ENCODE peak calls at places on chromosomes 4 and X, in ten cellular contexts. L, B, O, X, D, E, V, R, W and H are unnamed samples.

GRCh38 chr4:8848507-8849265 is 23.0 kb downstream of the HMX1 start:
- DNase-seq in L (no peak), B (no peak), O (peak), X (no peak), D (no peak), E (no peak), V (no peak), R (no peak), W (peak), H (peak)

GRCh38 chr4:176569301-176569700 is 223.4 kb downstream of the VEGFC start:
- DNase-seq in L (no peak), B (no peak), O (no peak), X (peak), D (no peak), E (no peak), V (no peak), R (no peak), W (no peak), H (no peak)

GRCh38 chr4:52873861-52874343 is 11.8 kb downstream of the RASL11B start:
- DNase-seq in L (no peak), B (peak), O (no peak), X (peak), D (no peak), E (no peak), V (no peak), R (no peak), W (peak), H (no peak)

GRCh38 chr4:61521451-61521850 is 321.3 kb downstream of the ADGRL3 start:
- DNase-seq in L (no peak), B (no peak), O (no peak), X (no peak), D (no peak), E (no peak), V (peak), R (no peak), W (no peak), H (no peak)

GRCh38 chr4:92359481-92359880 is 55.7 kb downstream of the GRID2 start:
- DNase-seq in L (no peak), B (no peak), O (no peak), X (no peak), D (no peak), E (no peak), V (no peak), R (no peak), W (no peak), H (no peak)

GRCh38 chr4:169810325-169811323 is 52.9 kb upstream of the HPF1 start:
- DNase-seq in L (peak), B (peak), O (no peak), X (peak), D (peak), E (no peak), V (peak), R (no peak), W (peak), H (no peak)

GRCh38 chr4:20847124-20847747 is 147.0 kb downstream of the PACRGL start:
- DNase-seq in L (no peak), B (no peak), O (no peak), X (peak), D (no peak), E (no peak), V (peak), R (no peak), W (no peak), H (no peak)

GRCh38 chr4:143185253-143186107 is 763 bp downstream of the USP38 start:
- DNase-seq in L (no peak), B (no peak), O (peak), X (peak), D (no peak), E (peak), V (peak), R (no peak), W (peak), H (peak)

GRCh38 chr4:108702960-108703359 is 52.6 kb downstream of the OSTC start:
- DNase-seq in L (no peak), B (no peak), O (no peak), X (peak), D (no peak), E (no peak), V (no peak), R (no peak), W (no peak), H (no peak)

GRCh38 chrX:96889726-96890125 is 6.0 kb downstream of the RPA4 start:
- DNase-seq in L (no peak), B (no peak), O (no peak), X (peak), D (no peak), E (no peak), V (no peak), R (no peak), W (no peak), H (no peak)

GRCh38 chr4:180909279-180909678 is 1333.9 kb upstream of the TENM3 start:
- DNase-seq in L (peak), B (peak), O (no peak), X (no peak), D (no peak), E (no peak), V (peak), R (no peak), W (peak), H (no peak)

GRCh38 chrX:132004728-132005127 is 18.4 kb upstream of the STK26 start:
- DNase-seq in L (no peak), B (no peak), O (no peak), X (no peak), D (no peak), E (no peak), V (peak), R (no peak), W (no peak), H (no peak)

GRCh38 chrX:34656842-34657780 is at the start of gene TMEM47:
- DNase-seq in L (peak), B (peak), O (peak), X (peak), D (peak), E (peak), V (peak), R (no peak), W (peak), H (peak)

GRCh38 chrX:83469551-83469950 is 38.5 kb upstream of the POU3F4 start:
- DNase-seq in L (peak), B (peak), O (no peak), X (peak), D (no peak), E (no peak), V (peak), R (no peak), W (peak), H (no peak)

GRCh38 chrX:150574824-150575409 is 6.5 kb downstream of the MTM1 start:
- DNase-seq in L (no peak), B (no peak), O (no peak), X (no peak), D (no peak), E (no peak), V (no peak), R (no peak), W (no peak), H (no peak)

GRCh38 chr4:83022724-83023427 is 12.1 kb upstream of the COPS4 start:
- DNase-seq in L (no peak), B (no peak), O (no peak), X (peak), D (no peak), E (no peak), V (peak), R (no peak), W (no peak), H (no peak)

GRCh38 chrX:47814853-47815252 is 21.8 kb upstream of the ZNF81 start:
- DNase-seq in L (no peak), B (peak), O (no peak), X (no peak), D (no peak), E (no peak), V (no peak), R (no peak), W (peak), H (no peak)

GRCh38 chrX:12981880-12982279 is 7.0 kb downstream of the TMSB4X start:
- DNase-seq in L (no peak), B (no peak), O (no peak), X (no peak), D (no peak), E (no peak), V (no peak), R (no peak), W (no peak), H (no peak)

GRCh38 chrX:78619829-78620228 is 39.3 kb downstream of the RTL3 start:
- DNase-seq in L (no peak), B (no peak), O (no peak), X (peak), D (no peak), E (no peak), V (no peak), R (no peak), W (no peak), H (no peak)

GRCh38 chr4:134695433-134695832 is 493.8 kb upstream of the PABPC4L start:
- DNase-seq in L (no peak), B (no peak), O (no peak), X (no peak), D (no peak), E (no peak), V (no peak), R (no peak), W (no peak), H (no peak)
- TF ChIP-seq CTCF in L (no peak), B (no peak), O (no peak), X (no peak), D (no peak), E (no peak), V (no peak), R (no peak), W (peak), H (no peak)

DNA sequence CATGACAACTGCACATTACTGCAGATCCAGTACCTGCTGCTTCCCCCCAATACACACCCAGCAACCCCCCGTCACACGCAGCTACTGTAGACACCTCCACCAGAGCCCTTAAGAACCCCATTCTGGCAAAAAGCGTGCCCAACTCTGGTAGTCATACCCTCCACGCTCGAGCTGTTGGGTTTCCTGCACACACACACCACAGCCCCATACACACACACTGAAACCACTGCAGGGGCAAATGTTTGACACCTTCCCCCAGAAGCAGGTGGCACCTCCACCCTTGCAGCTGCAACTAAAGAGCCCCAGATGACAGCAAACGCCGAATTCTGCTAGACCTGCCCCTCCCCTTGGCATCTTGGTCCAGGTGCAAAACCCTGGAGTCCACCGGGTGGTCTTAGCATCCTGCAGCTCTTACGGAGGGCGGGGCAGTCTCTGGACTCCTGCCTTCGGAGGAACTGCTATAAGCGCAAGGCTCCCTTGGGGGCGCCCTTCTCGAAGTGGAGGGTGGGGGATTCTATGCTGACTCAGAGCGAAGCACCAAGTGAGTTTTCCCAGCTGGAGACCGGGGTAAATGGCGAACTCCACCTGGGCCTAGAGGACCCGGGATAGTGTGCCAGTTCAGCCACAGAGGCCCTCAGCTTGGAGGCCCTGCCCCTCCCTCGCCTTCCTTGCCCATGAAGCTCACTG is 1.5 kb downstream of the FRMPD3 start:
- DNase-seq in L (peak), B (peak), O (no peak), X (no peak), D (no peak), E (no peak), V (no peak), R (no peak), W (peak), H (no peak)
- TF ChIP-seq CTCF in L (peak), B (peak), O (no peak), X (no peak), D (no peak), E (no peak), V (no peak), R (no peak), W (peak), H (peak)

DNA sequence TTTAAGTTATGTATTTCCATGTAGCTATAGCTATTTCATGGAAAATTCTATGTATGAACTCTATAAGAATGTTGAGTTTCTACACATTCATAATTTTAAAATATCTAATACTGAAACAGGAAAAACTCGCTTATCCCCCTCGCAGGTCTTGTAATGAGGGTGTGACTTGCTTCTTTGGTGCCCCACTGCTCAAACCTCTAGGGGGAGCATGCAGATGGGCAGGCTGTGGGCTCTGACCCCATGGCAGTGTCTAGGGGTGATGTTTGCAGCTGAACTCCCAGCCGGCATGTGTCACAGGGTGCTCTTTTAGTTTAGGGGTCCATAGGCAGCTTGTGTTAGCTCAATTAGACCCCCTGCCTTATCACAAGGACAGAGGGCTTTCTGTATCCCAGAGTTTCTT is 1825.7 kb upstream of the ADGRL3 start:
- DNase-seq in L (no peak), B (no peak), O (peak), X (no peak), D (no peak), E (no peak), V (no peak), R (no peak), W (no peak), H (no peak)
- TF ChIP-seq CTCF in L (no peak), B (no peak), O (no peak), X (no peak), D (no peak), E (no peak), V (no peak), R (no peak), W (peak), H (no peak)

GRCh38 chrX:39442332-39442731 is 641.1 kb downstream of the MID1IP1 start:
- DNase-seq in L (no peak), B (no peak), O (no peak), X (no peak), D (no peak), E (no peak), V (no peak), R (no peak), W (no peak), H (no peak)

GRCh38 chrX:39449352-39449751 is 648.1 kb downstream of the MID1IP1 start:
- DNase-seq in L (no peak), B (no peak), O (no peak), X (no peak), D (no peak), E (no peak), V (no peak), R (no peak), W (no peak), H (no peak)

GRCh38 chrX:39443240-39443639 is 642.0 kb downstream of the MID1IP1 start:
- DNase-seq in L (no peak), B (no peak), O (no peak), X (no peak), D (no peak), E (no peak), V (no peak), R (no peak), W (no peak), H (no peak)

GRCh38 chrX:39440734-39441305 is 639.6 kb downstream of the MID1IP1 start:
- DNase-seq in L (no peak), B (no peak), O (no peak), X (no peak), D (no peak), E (no peak), V (no peak), R (no peak), W (no peak), H (no peak)

GRCh38 chrX:39445336-39445735 is 644.1 kb downstream of the MID1IP1 start:
- DNase-seq in L (peak), B (peak), O (no peak), X (peak), D (no peak), E (no peak), V (no peak), R (no peak), W (peak), H (no peak)
- TF ChIP-seq CTCF in L (peak), B (peak), O (peak), X (peak), D (peak), E (peak), V (peak), R (no peak), W (peak), H (peak)

GRCh38 chr4:124097447-124097846 is 615.1 kb downstream of the ANKRD50 start:
- DNase-seq in L (no peak), B (no peak), O (no peak), X (peak), D (no peak), E (no peak), V (no peak), R (no peak), W (no peak), H (no peak)

GRCh38 chr4:124096290-124096689 is 616.2 kb downstream of the ANKRD50 start:
- DNase-seq in L (no peak), B (no peak), O (no peak), X (no peak), D (no peak), E (no peak), V (no peak), R (no peak), W (no peak), H (no peak)

GRCh38 chr4:124095596-124095995 is 616.9 kb downstream of the ANKRD50 start:
- DNase-seq in L (no peak), B (no peak), O (no peak), X (peak), D (no peak), E (no peak), V (no peak), R (no peak), W (no peak), H (no peak)

GRCh38 chr4:124090007-124090406 is 622.5 kb downstream of the ANKRD50 start:
- DNase-seq in L (no peak), B (no peak), O (no peak), X (no peak), D (no peak), E (no peak), V (no peak), R (no peak), W (no peak), H (no peak)

GRCh38 chr4:124092101-124093057 is 620.2 kb downstream of the ANKRD50 start:
- DNase-seq in L (no peak), B (no peak), O (no peak), X (peak), D (no peak), E (no peak), V (no peak), R (no peak), W (no peak), H (no peak)
- TF ChIP-seq CTCF in L (no peak), B (no peak), O (no peak), X (no peak), D (no peak), E (no peak), V (no peak), R (no peak), W (no peak), H (no peak)

GRCh38 chrX:108558217-108558616 is 118.6 kb downstream of the COL4A5 start:
- DNase-seq in L (no peak), B (no peak), O (no peak), X (no peak), D (no peak), E (no peak), V (peak), R (no peak), W (no peak), H (no peak)
- TF ChIP-seq CTCF in L (no peak), B (no peak), O (no peak), X (no peak), D (no peak), E (no peak), V (no peak), R (no peak), W (no peak), H (no peak)

GRCh38 chrX:94576367-94577004 is 902.5 kb downstream of the FAM133A start:
- DNase-seq in L (no peak), B (no peak), O (no peak), X (no peak), D (no peak), E (no peak), V (no peak), R (no peak), W (no peak), H (no peak)
- TF ChIP-seq CTCF in L (peak), B (no peak), O (no peak), X (no peak), D (peak), E (no peak), V (peak), R (no peak), W (peak), H (peak)

DNA sequence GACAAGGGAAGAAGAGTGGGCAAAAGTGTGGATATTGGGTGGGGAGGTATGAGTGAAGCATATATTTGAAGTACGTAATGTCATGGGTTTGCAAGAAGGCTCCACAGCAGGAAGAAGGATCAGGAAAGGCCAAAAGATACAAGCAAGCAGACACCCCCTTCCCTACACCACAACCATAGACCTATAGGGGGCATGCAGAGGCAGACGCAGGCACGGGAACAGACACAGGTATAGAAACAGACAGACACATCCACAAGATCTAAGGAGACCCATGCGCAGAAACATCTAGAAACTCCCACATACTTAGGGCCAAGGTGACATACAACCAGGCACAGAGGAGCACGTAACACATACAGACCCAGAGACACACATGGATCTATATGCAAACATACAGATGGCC is 14.3 kb downstream of the FGD1 start:
- DNase-seq in L (no peak), B (no peak), O (no peak), X (no peak), D (no peak), E (no peak), V (peak), R (no peak), W (peak), H (no peak)
- TF ChIP-seq CTCF in L (peak), B (peak), O (no peak), X (peak), D (no peak), E (no peak), V (peak), R (no peak), W (peak), H (peak)

DNA sequence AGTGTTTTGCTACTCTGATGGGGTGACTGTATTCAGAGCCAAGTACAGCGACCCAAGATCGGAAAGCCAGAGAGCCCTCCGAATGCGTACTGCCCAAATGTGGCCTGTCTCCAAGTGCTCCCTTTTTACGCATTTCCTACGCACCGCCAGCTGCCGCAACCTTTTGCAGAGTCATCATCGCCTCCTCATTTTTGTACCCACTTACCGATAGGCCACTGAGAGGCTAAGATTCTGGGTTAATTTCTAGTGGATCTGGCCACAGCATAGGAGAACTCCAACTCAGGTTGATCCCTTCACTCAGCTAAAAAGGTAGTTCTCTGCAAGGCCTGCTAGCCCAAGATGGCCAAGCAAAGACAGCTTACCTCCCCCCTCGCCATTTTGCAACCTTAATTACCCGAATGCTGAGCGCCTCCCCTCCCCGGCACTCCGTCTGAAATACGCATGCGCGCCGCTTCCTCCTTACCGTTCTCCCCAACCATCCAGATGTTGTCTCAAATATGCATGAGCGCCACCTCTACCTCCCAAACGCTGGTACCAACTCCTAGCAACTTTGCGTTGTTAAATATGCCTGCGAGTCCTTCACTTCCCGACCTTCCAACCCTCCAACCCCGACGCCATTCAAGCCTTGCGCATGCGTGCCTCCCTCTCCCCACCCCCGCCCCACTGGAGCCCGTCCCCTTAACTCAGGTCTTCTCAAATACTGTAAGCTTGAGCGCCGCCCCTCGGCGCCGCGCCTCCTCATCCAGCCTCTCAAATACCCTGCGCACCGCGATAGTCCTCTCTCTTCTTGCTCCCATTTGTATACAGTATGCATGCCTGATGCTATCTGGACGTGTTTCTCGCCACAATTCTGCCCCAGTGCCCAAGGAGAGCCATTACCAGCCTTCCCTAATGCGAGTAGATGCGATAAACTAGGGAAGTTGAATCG is 11.8 kb upstream of the ZCCHC13 start:
- DNase-seq in L (peak), B (peak), O (peak), X (peak), D (peak), E (peak), V (peak), R (peak), W (peak), H (no peak)
- TF ChIP-seq CTCF in L (peak), B (peak), O (peak), X (peak), D (peak), E (peak), V (peak), R (no peak), W (peak), H (peak)